ENCODE peak calls at places on chromosomes 13 and 19, in four cellular contexts. V is fibroblast of lung, Y is uterus, J is cardiac muscle cell. Z is an unnamed sample.

GRCh38 chr13:33069365-33069764 is 53.1 kb downstream of the KL start:
- DNase-seq in J (no peak), V (peak; percentile 28), Y (no peak), Z (no peak)

GRCh38 chr13:96093296-96094006 is 3.5 kb downstream of the HS6ST3 start:
- DNase-seq in Y (no peak), J (no peak), V (no peak), Z (no peak)

GRCh38 chr19:27674701-27675100 is 1538.2 kb downstream of the UQCRFS1 start:
- DNase-seq in Y (no peak), J (no peak), V (no peak), Z (no peak)

GRCh38 chr13:75303295-75303694 is 178.7 kb downstream of the TBC1D4 start:
- DNase-seq in J (no peak), V (no peak), Y (no peak), Z (no peak)

GRCh38 chr13:28607187-28607955 is 51.6 kb upstream of the POMP start:
- DNase-seq in J (no peak), Y (no peak), V (no peak), Z (no peak)

GRCh38 chr13:92941167-92941566 is 285.4 kb upstream of the GPC6 start:
- DNase-seq in Y (no peak), V (no peak), J (peak; percentile 21), Z (no peak)

GRCh38 chr13:40189426-40189825 is 477.0 kb downstream of the FOXO1 start:
- DNase-seq in J (no peak), Y (no peak), V (no peak), Z (no peak)

GRCh38 chr13:28494861-28495585 is at the start of gene FLT1:
- DNase-seq in V (no peak), Y (peak; percentile 26), J (peak; percentile 48), Z (no peak)

GRCh38 chr13:34246511-34246910 is 428.6 kb downstream of the RFC3 start:
- DNase-seq in Y (no peak), V (peak; percentile 15), J (peak; percentile 22), Z (peak; percentile 28)

GRCh38 chr19:32256341-32256975 is 89.0 kb upstream of the ZNF507 start:
- DNase-seq in V (no peak), J (no peak), Y (no peak), Z (no peak)

GRCh38 chr13:51938454-51938853 is 72.8 kb downstream of the ATP7B start:
- DNase-seq in V (no peak), Y (no peak), J (peak; percentile 4), Z (no peak)
- H3K4me1 ChIP-seq in V (no peaks in the 10 kb centered on the region), Y (no peaks in the 10 kb centered on the region), J (no peaks in the 10 kb centered on the region), Z (no peaks in the 10 kb centered on the region)

GRCh38 chr19:50496189-50497029 is 14.6 kb downstream of the JOSD2 start:
- DNase-seq in J (peak; percentile 49), V (no peak), Y (peak; percentile 5), Z (no peak)
- H3K27me3 ChIP-seq in J (no peaks in the 10 kb centered on the region), V (peaks cover 18% of the 10 kb centered on the region), Y (no peaks in the 10 kb centered on the region), Z (peaks cover 39% of the 10 kb centered on the region)

DNA sequence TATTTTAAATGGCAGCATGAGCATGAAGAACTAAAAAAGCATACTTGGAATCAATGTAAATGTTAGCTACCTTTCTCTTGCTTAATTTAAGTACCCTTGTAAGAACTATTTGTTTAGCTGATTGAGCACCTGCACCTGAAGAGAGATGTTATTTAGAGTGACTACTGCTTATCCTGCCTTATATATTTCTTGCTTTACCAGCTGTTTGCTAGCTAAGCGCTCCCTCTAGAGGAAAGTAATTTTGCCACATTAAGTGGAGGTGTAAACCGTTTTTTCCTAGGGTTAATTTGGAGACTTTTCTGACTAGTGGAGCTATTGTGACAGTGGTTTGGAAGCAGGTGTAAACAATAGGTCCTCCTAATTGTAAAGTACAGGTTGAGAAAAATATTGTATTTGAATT is 19.4 kb upstream of the PSG2 start:
- DNase-seq in J (no peak), Y (no peak), V (no peak), Z (no peak)
- TF ChIP-seq CTCF in J (no peak), Y (no peak), V (no peak), Z (peak; percentile 47)

GRCh38 chr19:15290149-15290548 is 42.2 kb downstream of the BRD4 start:
- DNase-seq in V (no peak), Y (no peak), J (no peak), Z (no peak)

GRCh38 chr19:15292140-15292539 is 40.2 kb downstream of the BRD4 start:
- DNase-seq in J (no peak), Y (no peak), V (no peak), Z (no peak)

GRCh38 chr19:15291666-15292065 is 40.7 kb downstream of the BRD4 start:
- DNase-seq in V (no peak), J (no peak), Y (no peak), Z (no peak)

GRCh38 chr19:15289673-15290072 is 42.7 kb downstream of the BRD4 start:
- DNase-seq in V (no peak), Y (no peak), J (no peak), Z (no peak)

DNA sequence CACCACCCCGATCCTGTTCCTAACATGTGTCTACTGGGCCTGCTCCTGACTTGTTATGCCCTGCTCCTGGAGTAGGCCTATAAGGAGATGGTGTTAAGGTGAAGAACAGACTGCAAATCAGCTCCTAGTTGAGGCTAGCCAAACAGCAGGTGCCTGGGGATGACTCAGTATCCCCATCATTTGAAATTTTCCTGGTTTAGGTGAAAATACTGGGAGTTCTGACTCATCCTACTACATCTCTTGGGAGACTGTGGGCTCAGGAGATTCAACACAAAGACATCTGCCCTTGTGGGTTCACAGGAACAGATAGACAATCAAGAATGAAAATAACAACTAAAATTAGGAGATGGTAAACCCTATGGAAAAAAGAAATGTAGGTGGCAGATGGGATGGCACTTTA is 41.2 kb downstream of the BRD4 start:
- DNase-seq in Y (no peak), V (no peak), J (no peak), Z (no peak)
- H3K4me1 ChIP-seq in Y (peaks cover 39% of the 10 kb centered on the region), V (peaks cover 36% of the 10 kb centered on the region), J (peaks cover 83% of the 10 kb centered on the region), Z (peaks cover 35% of the 10 kb centered on the region)

Z was measured in foreskin keratinocyte.